ENCODE peak calls at places on chromosomes 16 and 17, in nine cellular contexts. D, V, Y, N, A, T, G, P and H are unnamed samples.

GRCh38 chr17:79690988-79691836 is 39.5 kb upstream of the ENPP7 start:
- DNase-seq in D (no peak), V (no peak), Y (no peak), N (no peak), A (no peak), T (no peak), G (no peak), P (no peak), H (no peak)

GRCh38 chr16:12436201-12436657 is 367.5 kb downstream of the CPPED1 start:
- DNase-seq in D (no peak), V (no peak), Y (peak; percentile 75), N (no peak), A (no peak), T (no peak), G (peak; percentile 72), P (no peak), H (no peak)

GRCh38 chr16:2686912-2687507 is 4.7 kb downstream of the KCTD5 start:
- DNase-seq in D (no peak), V (no peak), Y (no peak), N (peak; percentile 86), A (no peak), T (no peak), G (no peak), P (no peak), H (peak; percentile 57)

GRCh38 chr16:10625595-10626357 is 45.4 kb upstream of the EMP2 start:
- DNase-seq in D (peak; percentile 60), V (peak; percentile 24), Y (no peak), N (peak; percentile 9), A (peak; percentile 12), T (no peak), G (no peak), P (no peak), H (no peak)

GRCh38 chr16:19900590-19900989 is 15.9 kb upstream of the GPRC5B start:
- DNase-seq in D (no peak), V (no peak), Y (no peak), N (no peak), A (no peak), T (no peak), G (peak; percentile 28), P (no peak), H (no peak)

GRCh38 chr17:77875881-77876509 is 82.5 kb upstream of the TNRC6C start:
- DNase-seq in D (peak; percentile 11), V (no peak), Y (no peak), N (peak; percentile 57), A (peak; percentile 57), T (no peak), G (no peak), P (peak; percentile 75), H (peak; percentile 61)

GRCh38 chr17:69468211-69468610 is 53.7 kb downstream of the MAP2K6 start:
- DNase-seq in D (peak; percentile 68), V (no peak), Y (no peak), N (no peak), A (no peak), T (no peak), G (no peak), P (no peak), H (no peak)

GRCh38 chr17:69818467-69818866 is 256.6 kb upstream of the KCNJ16 start:
- DNase-seq in D (no peak), V (peak; percentile 7), Y (no peak), N (no peak), A (no peak), T (no peak), G (no peak), P (no peak), H (no peak)

GRCh38 chr17:81002409-81003361 is 11.0 kb downstream of the CHMP6 start:
- DNase-seq in D (peak; percentile 65), V (no peak), Y (no peak), N (no peak), A (peak; percentile 65), T (peak; percentile 92), G (no peak), P (no peak), H (no peak)

GRCh38 chr17:65163990-65164495 is 26.9 kb downstream of the RGS9 start:
- DNase-seq in D (peak; percentile 80), V (peak; percentile 44), Y (no peak), N (no peak), A (peak; percentile 74), T (no peak), G (no peak), P (peak; percentile 12), H (peak; percentile 81)

GRCh38 chr17:63774982-63775290 is 966 bp downstream of the DDX42 start:
- DNase-seq in D (peak; percentile 32), V (no peak), Y (peak; percentile 9), N (peak; percentile 36), A (peak; percentile 52), T (no peak), G (peak; percentile 8), P (no peak), H (peak; percentile 49)

DNA sequence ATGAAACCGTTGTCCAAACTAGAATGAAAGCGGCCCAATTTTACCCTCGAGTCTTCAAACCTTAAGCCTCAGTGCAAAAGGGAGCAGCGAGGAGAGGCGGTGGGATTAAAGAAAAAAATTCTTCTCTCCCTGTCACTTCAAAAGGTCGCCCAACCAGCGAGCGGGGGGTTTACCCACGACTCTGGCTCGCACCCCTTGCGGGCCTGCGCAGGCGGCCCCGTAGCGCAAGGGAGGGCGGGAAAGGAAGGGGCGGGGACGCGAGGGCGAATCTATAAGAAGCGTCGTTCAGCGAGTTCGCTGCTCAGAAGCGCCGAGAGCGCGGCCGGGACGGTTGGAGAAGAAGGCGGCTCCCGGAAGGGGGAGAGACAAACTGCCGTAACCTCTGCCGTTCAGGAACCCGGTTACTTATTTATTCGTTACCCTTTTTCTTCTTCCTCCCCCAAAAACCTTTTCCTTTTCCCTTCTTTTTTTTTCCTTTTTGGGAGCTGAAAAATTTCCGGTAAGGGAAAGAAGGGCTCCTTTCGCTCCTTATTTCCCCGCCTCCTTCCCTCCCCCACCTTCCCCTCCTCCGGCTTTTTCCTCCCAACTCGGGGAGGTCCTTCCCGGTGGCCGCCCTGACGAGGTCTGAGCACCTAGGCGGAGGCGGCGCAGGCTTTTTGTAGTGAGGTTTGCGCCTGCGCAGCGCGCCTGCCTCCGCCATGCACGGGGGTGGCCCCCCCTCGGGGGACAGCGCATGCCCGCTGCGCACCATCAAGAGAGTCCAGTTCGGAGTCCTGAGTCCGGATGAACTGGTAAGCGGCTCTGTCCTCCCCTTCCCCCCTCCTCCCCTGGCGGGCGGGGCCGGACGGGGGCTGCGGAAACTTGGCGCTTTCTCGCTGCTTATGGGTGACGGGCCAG is at the start of gene POLR2A:
- DNase-seq in D (peak; percentile 96), V (peak; percentile 99), Y (peak; percentile 99), N (peak; percentile 97), A (peak; percentile 99), T (peak; percentile 98), G (peak; percentile 95), P (peak; percentile 92), H (peak; percentile 98)
- H3K79me2 ChIP-seq in D (peaks cover 59% of the 10 kb centered on the region), V (peaks cover 70% of the 10 kb centered on the region), Y (peaks cover 59% of the 10 kb centered on the region), N (peaks cover 44% of the 10 kb centered on the region), A (peaks cover 81% of the 10 kb centered on the region), T (peaks cover 80% of the 10 kb centered on the region), G (peaks cover 59% of the 10 kb centered on the region), P (peaks cover 48% of the 10 kb centered on the region), H (peaks cover 46% of the 10 kb centered on the region)

GRCh38 chr16:4216631-4217030 is 25.2 kb downstream of the SRL start:
- DNase-seq in D (no peak), V (no peak), Y (no peak), N (no peak), A (no peak), T (no peak), G (no peak), P (no peak), H (no peak)

GRCh38 chr16:4215106-4215505 is 26.8 kb downstream of the SRL start:
- DNase-seq in D (no peak), V (no peak), Y (no peak), N (no peak), A (no peak), T (no peak), G (no peak), P (no peak), H (no peak)

GRCh38 chr16:4217246-4218131 is 24.4 kb downstream of the SRL start:
- DNase-seq in D (no peak), V (peak; percentile 76), Y (peak; percentile 32), N (no peak), A (peak; percentile 15), T (peak; percentile 77), G (no peak), P (no peak), H (no peak)

GRCh38 chr16:4214215-4214621 is 27.7 kb downstream of the SRL start:
- DNase-seq in D (peak; percentile 72), V (peak; percentile 76), Y (no peak), N (no peak), A (peak; percentile 93), T (no peak), G (no peak), P (peak; percentile 19), H (no peak)

DNA sequence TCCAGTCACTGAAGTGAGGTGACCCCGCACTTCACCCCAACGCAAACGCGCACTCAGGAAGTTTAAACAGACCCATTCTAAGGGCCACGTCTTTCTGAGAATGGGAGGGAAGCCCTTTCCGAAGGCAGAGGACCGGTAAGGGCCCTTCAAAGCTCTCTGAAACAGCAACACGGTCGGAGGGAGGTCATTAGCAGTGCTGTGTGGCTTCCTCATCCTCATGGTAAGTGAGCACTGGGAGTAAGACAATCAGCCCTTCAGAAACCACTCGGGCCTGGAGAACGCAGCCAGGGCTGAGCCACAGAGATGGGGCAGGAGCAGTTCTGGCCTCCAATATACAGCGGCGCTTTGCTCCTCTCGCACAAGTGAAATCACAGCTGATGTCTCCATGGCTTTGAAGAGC is 23.7 kb downstream of the SRL start:
- DNase-seq in D (no peak), V (no peak), Y (no peak), N (no peak), A (no peak), T (no peak), G (no peak), P (no peak), H (no peak)
- TF ChIP-seq EZH2phosphoT487 in D (no peak), V (no peak), Y (no peak), N (no peak), A (no peak), T (no peak), G (no peak), P (no peak), H (no peak)

DNA sequence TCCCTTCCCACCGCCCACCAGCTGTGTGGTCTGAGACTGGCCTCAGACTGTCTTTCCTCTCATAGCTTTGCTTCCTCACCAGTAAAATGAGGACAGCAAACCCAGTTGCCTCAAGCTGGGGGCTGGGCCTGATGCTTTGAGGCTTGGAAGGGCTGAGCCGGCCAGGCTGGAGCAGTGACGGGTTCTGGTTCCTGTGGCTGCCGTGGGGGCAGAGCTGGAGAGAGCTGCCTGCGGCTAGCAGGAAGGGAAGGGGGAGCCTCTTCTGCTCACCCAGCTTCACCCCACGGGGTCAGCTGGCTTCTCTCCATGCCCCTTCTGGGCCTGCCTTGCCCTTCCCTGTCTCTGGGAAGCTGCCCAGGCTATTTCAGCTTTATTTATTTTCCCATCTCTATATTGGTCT is 23.8 kb downstream of the LASP1 start:
- DNase-seq in D (no peak), V (no peak), Y (peak; percentile 13), N (no peak), A (peak; percentile 37), T (no peak), G (no peak), P (no peak), H (no peak)
- H3K79me2 ChIP-seq in D (no peaks in the 10 kb centered on the region), V (peaks cover 78% of the 10 kb centered on the region), Y (peaks cover 6% of the 10 kb centered on the region), N (peaks cover 33% of the 10 kb centered on the region), A (peaks cover 100% of the 10 kb centered on the region), T (peaks cover 85% of the 10 kb centered on the region), G (peaks cover 15% of the 10 kb centered on the region), P (peaks cover 16% of the 10 kb centered on the region), H (no peaks in the 10 kb centered on the region)

DNA sequence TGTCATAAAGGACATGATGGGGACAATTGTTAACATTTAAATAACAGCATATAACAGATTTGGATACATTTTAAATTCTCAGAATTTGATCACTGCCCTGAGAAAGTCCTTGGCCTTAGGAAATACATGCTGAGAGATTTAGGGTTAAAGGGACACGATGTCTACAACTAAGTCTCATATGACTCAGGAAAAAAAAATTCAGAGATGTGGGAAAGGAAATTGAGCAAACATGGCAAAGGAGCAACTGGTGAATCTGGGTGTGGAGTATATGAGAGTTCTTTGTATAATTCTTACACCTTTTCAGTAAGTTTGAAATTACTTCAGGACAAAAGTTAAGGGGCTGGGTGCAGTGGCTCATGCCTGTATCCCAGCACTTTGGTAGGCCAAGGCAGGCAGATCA is 18.2 kb downstream of the MPP3 start:
- DNase-seq in D (peak; percentile 76), V (no peak), Y (no peak), N (no peak), A (peak; percentile 89), T (no peak), G (no peak), P (no peak), H (no peak)
- TF ChIP-seq EZH2phosphoT487 in D (no peak), V (no peak), Y (no peak), N (no peak), A (no peak), T (no peak), G (no peak), P (no peak), H (no peak)